ENCODE peak calls at places on chromosome 22, in four cellular contexts. K is HCT116, D is K562, F is SK-N-SH. V is an unnamed sample.

GRCh38 chr22:26666035-26666338 is 8.6 kb downstream of the MIAT start:
- DNase-seq in K (no peak), D (no peak), F (no peak), V (no peak)

GRCh38 chr22:41561788-41562187 is 978 bp downstream of the CSDC2 start:
- DNase-seq in F (no peak), K (no peak), D (no peak), V (no peak)

GRCh38 chr22:26393929-26394328 is 35.1 kb upstream of the ASPHD2 start:
- DNase-seq in D (peak), K (no peak), F (no peak), V (no peak)

GRCh38 chr22:39437836-39438704 is 18.7 kb upstream of the MGAT3 start:
- DNase-seq in D (no peak), F (no peak), K (no peak), V (no peak)

GRCh38 chr22:26671317-26672059 is 14.1 kb downstream of the MIAT start:
- DNase-seq in K (no peak), F (no peak), D (no peak), V (no peak)

GRCh38 chr22:18076060-18076497 is 1.7 kb upstream of the PEX26 start:
- DNase-seq in F (peak), K (peak), D (peak), V (peak)

GRCh38 chr22:20805972-20806471 is 32.1 kb downstream of the SERPIND1 start:
- DNase-seq in D (peak), K (no peak), F (no peak), V (no peak)

GRCh38 chr22:37594237-37594636 is 14.3 kb upstream of the LGALS2 start:
- DNase-seq in D (no peak), K (no peak), F (no peak), V (peak)

GRCh38 chr22:22682196-22682595 is 37.8 kb downstream of the GGTLC2 start:
- DNase-seq in F (no peak), D (no peak), K (no peak), V (no peak)

GRCh38 chr22:48945621-48946458 is 881.8 kb downstream of the BRD1 start:
- DNase-seq in F (no peak), D (no peak), K (no peak), V (no peak)

GRCh38 chr22:38243007-38243775 is 29.6 kb downstream of the TMEM184B start:
- DNase-seq in D (no peak), K (no peak), F (no peak), V (no peak)

GRCh38 chr22:24510694-24511625 is 15.8 kb downstream of the UPB1 start:
- DNase-seq in F (no peak), D (peak), K (no peak), V (no peak)

GRCh38 chr22:37742374-37743092 is 45.7 kb downstream of the TRIOBP start:
- DNase-seq in F (no peak), K (peak), D (no peak), V (no peak)

GRCh38 chr22:19984201-19984753 is 32.3 kb downstream of the ARVCF start:
- DNase-seq in D (peak), F (no peak), K (peak), V (no peak)

GRCh38 chr22:17171016-17171312 is 11.9 kb upstream of the HDHD5 start:
- DNase-seq in K (no peak), F (no peak), D (no peak), V (no peak)

GRCh38 chr22:49487950-49488349 is 339.7 kb downstream of the BRD1 start:
- DNase-seq in K (peak), F (no peak), D (no peak), V (peak)

GRCh38 chr22:35883028-35883620 is 145.5 kb downstream of the RBFOX2 start:
- DNase-seq in K (peak), D (no peak), F (no peak), V (no peak)

GRCh38 chr22:33119044-33119443 is 60.9 kb upstream of the SYN3 start:
- DNase-seq in D (no peak), F (no peak), K (no peak), V (no peak)

GRCh38 chr22:22840778-22841177 is 46.8 kb upstream of the IGLL5 start:
- DNase-seq in D (no peak), K (no peak), F (no peak), V (no peak)

GRCh38 chr22:39763276-39763675 is 130.3 kb downstream of the ENTHD1 start:
- DNase-seq in K (no peak), F (no peak), D (no peak), V (no peak)

GRCh38 chr22:41535244-41535643 is 9.0 kb downstream of the POLR3H start:
- DNase-seq in F (peak), D (peak), K (no peak), V (peak)

GRCh38 chr22:23681026-23681809 is 9.6 kb upstream of the RGL4 start:
- DNase-seq in D (no peak), F (no peak), K (no peak), V (no peak)

GRCh38 chr22:25935266-25936058 is 193.5 kb downstream of the MYO18B start:
- DNase-seq in F (no peak), K (no peak), D (no peak), V (no peak)

GRCh38 chr22:27207907-27208306 is 550.5 kb downstream of the MIAT start:
- DNase-seq in K (no peak), F (no peak), D (no peak), V (no peak)

GRCh38 chr22:46077669-46078099 is 72.6 kb upstream of the PPARA start:
- DNase-seq in D (no peak), F (no peak), K (no peak), V (no peak)

GRCh38 chr22:23183107-23183698 is 2.9 kb downstream of the BCR start:
- DNase-seq in F (peak), K (no peak), D (peak), V (peak)

GRCh38 chr22:37676691-37677627 is 1.5 kb downstream of the LGALS1 start:
- DNase-seq in F (peak), D (peak), K (peak), V (peak)

GRCh38 chr22:35431483-35432205 is 31.7 kb downstream of the MCM5 start:
- DNase-seq in D (no peak), K (no peak), F (no peak), V (no peak)

GRCh38 chr22:41094036-41094435 is 1.6 kb downstream of the EP300 start:
- DNase-seq in F (peak), D (peak), K (no peak), V (peak)

GRCh38 chr22:41106122-41106968 is 14.0 kb downstream of the EP300 start:
- DNase-seq in F (no peak), D (no peak), K (no peak), V (no peak)

GRCh38 chr22:18091916-18092526 is 14.2 kb downstream of the PEX26 start:
- DNase-seq in K (no peak), D (no peak), F (no peak), V (no peak)

GRCh38 chr22:26322179-26322905 is 106.7 kb upstream of the ASPHD2 start:
- DNase-seq in D (no peak), F (no peak), K (peak), V (no peak)

GRCh38 chr22:24431309-24432034 is 4.1 kb downstream of the ADORA2A start:
- DNase-seq in F (no peak), D (no peak), K (no peak), V (no peak)

GRCh38 chr22:17167486-17167885 is 8.4 kb upstream of the HDHD5 start:
- DNase-seq in D (no peak), K (no peak), F (no peak), V (no peak)

GRCh38 chr22:44534335-44534734 is 36.3 kb upstream of the RTL6 start:
- DNase-seq in K (no peak), D (no peak), F (no peak), V (no peak)
- TF ChIP-seq JUND in K (no peak), D (no peak), F (no peak), V (no peak)

GRCh38 chr22:43720718-43721117 is 91.4 kb downstream of the EFCAB6 start:
- DNase-seq in F (no peak), K (no peak), D (no peak), V (no peak)

GRCh38 chr22:43726296-43726695 is 85.8 kb downstream of the EFCAB6 start:
- DNase-seq in D (no peak), F (no peak), K (no peak), V (no peak)

GRCh38 chr22:43726964-43727543 is 85.1 kb downstream of the EFCAB6 start:
- DNase-seq in F (no peak), D (no peak), K (no peak), V (no peak)

GRCh38 chr22:43722444-43722843 is 89.7 kb downstream of the EFCAB6 start:
- DNase-seq in D (no peak), K (no peak), F (no peak), V (no peak)

GRCh38 chr22:43723816-43724215 is 88.3 kb downstream of the EFCAB6 start:
- DNase-seq in D (no peak), F (no peak), K (no peak), V (no peak)
- TF ChIP-seq JUND in D (no peak), F (no peak), K (no peak), V (no peak)

DNA sequence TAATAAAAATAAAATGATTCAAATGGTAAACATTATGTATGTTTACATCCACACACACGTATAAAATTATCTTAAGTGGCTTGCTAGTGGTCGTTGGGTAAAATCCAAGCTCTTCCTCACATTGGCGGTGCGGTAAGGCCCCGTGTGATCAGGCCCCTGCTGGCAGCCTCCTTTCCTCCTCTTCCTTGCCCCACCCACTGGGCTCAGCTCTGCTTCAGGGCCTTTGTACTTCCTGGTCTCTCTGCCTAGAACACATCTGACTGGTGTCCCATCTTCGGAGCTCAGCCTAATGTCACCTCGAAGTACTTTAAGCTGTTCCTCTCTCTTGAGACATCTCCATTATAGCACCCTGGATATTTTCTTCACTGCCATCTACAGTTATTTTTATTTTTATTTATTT is 52.8 kb downstream of the OSBP2 start:
- DNase-seq in K (no peak), D (peak), F (no peak), V (no peak)
- TF ChIP-seq JUND in K (no peak), D (no peak), F (no peak), V (no peak)

GRCh38 chr22:30422481-30423295 is 2.9 kb upstream of the MTFP1 start:
- DNase-seq in K (peak), F (no peak), D (peak), V (no peak)

GRCh38 chr22:30423959-30424380 is 1.6 kb upstream of the MTFP1 start:
- DNase-seq in F (peak), K (peak), D (peak), V (peak)

GRCh38 chr22:30423296-30423958 is 2.1 kb upstream of the MTFP1 start:
- DNase-seq in F (no peak), D (no peak), K (no peak), V (no peak)

GRCh38 chr22:30421695-30422480 is 3.7 kb upstream of the MTFP1 start:
- DNase-seq in D (peak), K (no peak), F (no peak), V (no peak)

DNA sequence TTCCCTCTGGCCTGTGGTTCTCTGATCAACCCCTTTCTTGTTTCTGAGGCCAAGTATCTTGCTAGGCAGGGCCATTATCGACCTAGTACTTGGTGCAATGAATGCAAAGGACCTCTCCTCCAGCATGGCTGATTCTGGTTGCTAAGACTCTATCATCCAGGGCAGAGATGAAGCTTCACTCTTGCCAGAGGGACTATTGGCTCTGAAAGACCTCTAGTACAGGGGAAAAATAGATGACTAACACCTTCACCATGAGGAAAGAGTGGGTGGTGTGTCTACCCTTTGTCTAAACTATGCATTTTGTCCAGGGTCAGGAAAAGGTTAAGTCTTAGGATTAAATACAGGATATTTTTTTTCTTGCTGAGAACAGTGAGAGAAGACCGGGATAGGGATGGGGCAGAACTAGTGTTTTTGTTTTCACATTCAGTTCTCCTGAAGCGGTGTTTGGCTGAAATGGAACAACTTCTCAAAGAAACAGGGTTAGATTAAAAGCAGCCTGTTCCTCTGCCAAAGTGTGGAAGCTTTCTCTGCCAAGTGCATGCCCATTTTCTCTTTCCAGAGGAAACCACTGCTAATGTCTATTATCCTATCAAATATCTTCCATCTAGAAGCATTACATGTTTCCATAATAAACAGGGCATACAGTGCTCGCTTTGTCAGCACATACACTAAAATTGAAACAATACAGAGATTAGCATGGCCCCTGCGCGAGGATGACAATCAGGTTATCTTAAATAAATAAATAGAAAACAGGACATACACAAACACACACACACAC is 5.0 kb upstream of the MTFP1 start:
- DNase-seq in K (no peak), D (peak), F (no peak), V (no peak)
- TF ChIP-seq JUND in K (no peak), D (no peak), F (no peak), V (no peak)

GRCh38 chr22:29710922-29711593 is 8.7 kb upstream of the CABP7 start:
- DNase-seq in D (no peak), K (no peak), F (peak), V (peak)
- TF ChIP-seq JUND in D (no peak), K (no peak), F (no peak), V (no peak)

GRCh38 chr22:47655930-47656329 is 893.5 kb downstream of the TBC1D22A start:
- DNase-seq in K (no peak), F (no peak), D (no peak), V (no peak)

GRCh38 chr22:47656806-47657205 is 894.4 kb downstream of the TBC1D22A start:
- DNase-seq in K (no peak), D (no peak), F (no peak), V (no peak)

GRCh38 chr22:47659467-47660302 is 897.2 kb downstream of the TBC1D22A start:
- DNase-seq in K (no peak), D (no peak), F (no peak), V (no peak)

GRCh38 chr22:47654922-47655451 is 892.5 kb downstream of the TBC1D22A start:
- DNase-seq in D (no peak), F (no peak), K (no peak), V (no peak)

GRCh38 chr22:47658182-47658581 is 895.7 kb downstream of the TBC1D22A start:
- DNase-seq in D (no peak), F (no peak), K (no peak), V (no peak)
- TF ChIP-seq JUND in D (no peak), F (no peak), K (no peak), V (no peak)

V was measured in T47D.